ENCODE peak calls at places on chromosomes 5 and 9, in nine cellular contexts. V, P, E, R, Y, D, U, F and X are unnamed samples.

GRCh38 chr5:10321882-10322281 is 14.2 kb upstream of the CMBL start:
- DNase-seq in E (no peak), V (no peak), F (no peak), P (no peak), Y (no peak), U (no peak), D (no peak), R (no peak), X (no peak)

GRCh38 chr9:100216178-100216787 is 117.2 kb downstream of the INVS start:
- DNase-seq in Y (peak), V (no peak), P (no peak), E (no peak), F (peak), U (peak), R (peak), D (peak), X (peak)

GRCh38 chr5:79547429-79547822 is 33.5 kb upstream of the HOMER1 start:
- DNase-seq in F (no peak), P (no peak), Y (no peak), E (no peak), D (no peak), R (peak), V (no peak), U (no peak), X (no peak)

GRCh38 chr9:122332083-122332482 is 38.7 kb upstream of the PTGS1 start:
- DNase-seq in V (no peak), P (no peak), D (no peak), F (no peak), U (peak), E (no peak), Y (no peak), R (no peak), X (no peak)

GRCh38 chr5:160427607-160428006 is 6.0 kb downstream of the PTTG1 start:
- DNase-seq in V (no peak), R (no peak), D (no peak), E (no peak), P (no peak), F (no peak), U (no peak), Y (no peak), X (no peak)

GRCh38 chr9:38200431-38200830 is 131.4 kb upstream of the SHB start:
- DNase-seq in E (no peak), F (no peak), V (no peak), Y (no peak), P (no peak), U (no peak), D (no peak), R (no peak), X (no peak)

GRCh38 chr5:135878156-135878620 is 17.5 kb downstream of the IL9 start:
- DNase-seq in E (no peak), Y (no peak), P (no peak), D (no peak), U (no peak), V (no peak), F (peak), R (no peak), X (no peak)

GRCh38 chr9:137390553-137391410 is 32.2 kb downstream of the EXD3 start:
- DNase-seq in U (no peak), R (no peak), F (peak), E (no peak), V (no peak), P (no peak), D (no peak), Y (no peak), X (no peak)

GRCh38 chr9:35553670-35554543 is 51.2 kb upstream of the TESK1 start:
- DNase-seq in R (peak), V (peak), E (no peak), U (peak), P (peak), D (peak), F (peak), Y (peak), X (peak)

DNA sequence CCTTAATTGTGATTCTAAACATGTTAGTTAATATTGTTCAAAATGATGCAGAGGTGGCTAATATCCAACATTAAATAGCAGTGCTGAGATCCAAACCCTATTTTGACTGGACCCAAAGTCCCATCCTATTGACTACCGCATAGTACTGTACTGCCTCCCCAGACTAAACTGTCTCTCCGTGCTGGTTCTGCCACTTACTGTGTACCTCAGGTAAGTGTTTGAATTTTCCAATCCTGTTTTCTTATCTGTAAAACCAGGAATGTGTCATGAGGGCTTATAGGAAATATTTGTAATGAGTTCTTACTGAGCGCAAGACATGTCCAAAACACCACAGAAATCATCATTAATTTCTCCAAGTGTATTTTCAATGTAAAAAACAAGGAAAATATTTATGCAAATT is 209.2 kb upstream of the CD180 start:
- DNase-seq in P (no peak), E (no peak), R (no peak), V (no peak), Y (no peak), D (no peak), U (no peak), F (no peak), X (no peak)
- TF ChIP-seq CTCF in P (no peak), E (no peak), R (no peak), V (no peak), Y (no peak), D (no peak), U (no peak), F (no peak), X (no peak)

DNA sequence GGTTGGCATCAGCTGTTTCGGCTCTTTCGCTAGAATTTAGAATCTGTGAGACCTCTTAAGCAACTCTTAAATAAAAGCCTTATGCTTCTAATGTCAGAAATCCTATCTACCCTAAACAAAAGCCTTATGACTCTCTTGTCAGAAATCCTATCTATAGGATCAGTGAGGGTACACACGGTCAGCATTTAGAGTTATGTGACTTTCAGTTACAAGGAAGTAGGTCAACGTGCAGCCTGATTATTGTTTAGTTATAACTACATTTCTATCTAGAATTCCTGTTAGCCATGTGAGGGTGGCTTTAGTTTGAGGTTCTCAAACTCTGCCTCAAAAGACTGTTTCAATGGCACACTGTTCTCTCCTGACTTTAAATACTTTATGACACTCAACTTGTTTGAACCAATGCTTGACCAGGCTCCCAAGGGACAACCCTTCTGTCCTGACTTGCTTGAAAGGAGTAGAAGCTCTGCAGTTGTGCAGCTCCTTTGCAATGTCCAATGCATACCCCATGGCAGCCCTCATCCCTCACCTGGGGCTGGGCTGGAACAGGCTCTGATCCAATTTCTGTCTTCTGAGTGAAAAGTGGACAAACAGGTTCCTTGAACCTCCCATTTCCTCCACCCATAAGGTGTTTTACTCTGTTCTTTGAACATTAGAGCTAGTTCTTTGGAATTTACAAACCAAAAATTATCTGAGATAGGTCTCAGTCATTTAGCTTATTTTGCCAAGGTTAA is 251.6 kb upstream of the PIK3R1 start:
- DNase-seq in P (no peak), R (no peak), D (no peak), V (no peak), U (no peak), E (no peak), F (peak), Y (no peak), X (no peak)
- TF ChIP-seq CTCF in P (no peak), R (no peak), D (no peak), V (no peak), U (no peak), E (no peak), F (no peak), Y (no peak), X (no peak)

DNA sequence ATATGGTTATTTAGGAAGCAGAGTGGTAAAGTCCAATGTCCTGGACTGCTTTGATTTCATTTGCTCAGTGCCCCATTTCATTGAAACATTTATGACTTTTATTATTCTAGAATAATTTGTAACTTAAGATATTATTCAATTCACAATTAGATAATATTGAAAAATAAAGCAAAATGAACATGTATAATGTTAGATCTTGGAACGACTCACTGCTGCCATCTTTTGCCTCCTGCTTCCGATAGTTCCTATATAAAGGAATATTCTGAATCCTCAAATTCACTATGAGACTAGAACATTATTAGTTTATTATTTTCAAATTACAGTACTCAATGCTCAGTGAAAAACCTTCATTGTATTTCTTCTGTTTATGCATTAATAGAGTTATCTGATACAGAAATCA is 2.2 kb upstream of the CTNND2 start:
- DNase-seq in R (no peak), Y (no peak), F (no peak), U (no peak), P (no peak), D (no peak), E (no peak), V (no peak), X (no peak)
- TF ChIP-seq CTCF in R (no peak), Y (no peak), F (no peak), U (no peak), P (peak), D (no peak), E (no peak), V (no peak), X (no peak)

GRCh38 chr9:127386249-127386648 is 10.7 kb upstream of the SLC2A8 start:
- DNase-seq in P (no peak), Y (no peak), F (no peak), R (no peak), D (no peak), V (no peak), E (no peak), U (no peak), X (no peak)

GRCh38 chr9:127384016-127384730 is 12.8 kb upstream of the SLC2A8 start:
- DNase-seq in Y (no peak), F (no peak), V (no peak), R (no peak), E (peak), D (no peak), P (peak), U (no peak), X (no peak)

GRCh38 chr9:127380479-127380878 is 16.5 kb upstream of the SLC2A8 start:
- DNase-seq in D (peak), R (no peak), P (no peak), F (no peak), Y (no peak), U (no peak), V (no peak), E (no peak), X (no peak)

GRCh38 chr9:127384901-127385300 is 12.1 kb upstream of the SLC2A8 start:
- DNase-seq in D (no peak), Y (no peak), E (peak), U (no peak), R (no peak), F (no peak), V (no peak), P (no peak), X (no peak)

GRCh38 chr9:127382541-127382940 is 14.4 kb upstream of the SLC2A8 start:
- DNase-seq in Y (no peak), V (no peak), F (no peak), P (no peak), U (no peak), D (no peak), E (no peak), R (no peak), X (no peak)
- TF ChIP-seq CTCF in Y (no peak), V (no peak), F (no peak), P (no peak), U (no peak), D (no peak), E (no peak), R (no peak), X (no peak)

GRCh38 chr9:127282611-127283010 is 18.0 kb downstream of the GARNL3 start:
- DNase-seq in P (no peak), U (no peak), V (no peak), R (no peak), D (no peak), Y (no peak), F (no peak), E (no peak), X (no peak)

GRCh38 chr9:127281887-127282286 is 17.3 kb downstream of the GARNL3 start:
- DNase-seq in R (no peak), D (no peak), E (no peak), P (no peak), F (no peak), U (no peak), V (no peak), Y (no peak), X (no peak)

GRCh38 chr9:127280880-127281660 is 16.5 kb downstream of the GARNL3 start:
- DNase-seq in R (no peak), V (no peak), E (no peak), F (peak), Y (no peak), D (no peak), P (no peak), U (no peak), X (no peak)

GRCh38 chr9:127285957-127286356 is 21.4 kb downstream of the GARNL3 start:
- DNase-seq in E (no peak), F (no peak), V (no peak), Y (peak), P (no peak), R (no peak), D (peak), U (no peak), X (no peak)

DNA sequence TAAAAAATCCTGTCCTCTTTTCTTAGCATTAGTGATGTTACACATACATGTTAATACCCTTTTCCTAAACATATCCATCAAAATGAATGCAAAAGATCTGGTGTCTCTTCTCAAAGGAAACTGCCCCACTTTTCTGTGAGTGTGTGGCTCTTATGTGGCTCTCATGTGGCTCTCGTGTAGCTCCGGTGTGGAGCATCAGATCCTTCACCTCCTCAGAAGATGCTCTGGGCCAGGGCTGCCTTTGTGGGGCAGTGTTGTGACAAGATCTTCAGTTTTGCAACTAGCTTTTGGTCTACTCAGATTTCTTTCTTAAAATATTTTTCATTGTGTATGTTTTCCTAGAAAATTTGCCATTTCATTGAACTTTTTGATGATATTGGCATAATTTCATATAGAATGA is 19.3 kb downstream of the GARNL3 start:
- DNase-seq in E (no peak), F (peak), Y (peak), V (peak), R (no peak), U (no peak), D (peak), P (peak), X (no peak)
- TF ChIP-seq CTCF in E (no peak), F (no peak), Y (peak), V (peak), R (no peak), U (no peak), D (peak), P (peak), X (no peak)

GRCh38 chr5:54956922-54957321 is 28.5 kb downstream of the ESM1 start:
- DNase-seq in P (no peak), R (no peak), V (no peak), E (no peak), Y (no peak), U (no peak), F (no peak), D (peak), X (no peak)

GRCh38 chr5:54964405-54964804 is 21.0 kb downstream of the ESM1 start:
- DNase-seq in Y (no peak), E (no peak), P (no peak), R (no peak), V (no peak), D (no peak), U (no peak), F (no peak), X (no peak)

GRCh38 chr5:54965806-54966205 is 19.6 kb downstream of the ESM1 start:
- DNase-seq in U (no peak), E (no peak), D (no peak), R (no peak), P (no peak), V (no peak), F (no peak), Y (peak), X (no peak)

GRCh38 chr5:54959673-54960418 is 25.5 kb downstream of the ESM1 start:
- DNase-seq in P (no peak), D (no peak), U (peak), R (no peak), E (no peak), V (no peak), Y (peak), F (no peak), X (no peak)
- TF ChIP-seq CTCF in P (no peak), D (peak), U (peak), R (peak), E (no peak), V (peak), Y (peak), F (no peak), X (peak)

GRCh38 chr9:114382951-114383865 is 4.6 kb downstream of the AKNA start:
- DNase-seq in R (no peak), Y (peak), E (peak), V (no peak), P (no peak), F (no peak), D (peak), U (no peak), X (no peak)
- TF ChIP-seq CTCF in R (no peak), Y (no peak), E (peak), V (no peak), P (no peak), F (no peak), D (peak), U (no peak), X (no peak)

GRCh38 chr9:75889977-75890540 is 414 bp upstream of the PCSK5 start:
- DNase-seq in P (no peak), Y (peak), R (peak), F (peak), U (peak), V (no peak), D (peak), E (no peak), X (peak)

GRCh38 chr9:75892168-75892901 is 1.9 kb downstream of the PCSK5 start:
- DNase-seq in V (no peak), P (no peak), U (peak), Y (peak), F (peak), R (no peak), E (no peak), D (peak), X (peak)

GRCh38 chr9:75889577-75889976 is 896 bp upstream of the PCSK5 start:
- DNase-seq in F (no peak), R (no peak), E (no peak), U (no peak), V (no peak), D (no peak), Y (no peak), P (no peak), X (no peak)

GRCh38 chr9:75891277-75892167 is 1.0 kb downstream of the PCSK5 start:
- DNase-seq in U (peak), V (no peak), F (peak), P (no peak), E (peak), R (peak), Y (peak), D (peak), X (peak)

GRCh38 chr9:75890541-75891276 is at the start of gene PCSK5:
- DNase-seq in Y (peak), P (peak), R (peak), F (peak), E (peak), U (peak), D (peak), V (peak), X (peak)
- TF ChIP-seq CTCF in Y (peak), P (peak), R (peak), F (no peak), E (peak), U (no peak), D (peak), V (peak), X (peak)

GRCh38 chr9:90053027-90053426 is 448.2 kb downstream of the GADD45G start:
- DNase-seq in R (peak), V (no peak), Y (no peak), F (no peak), U (no peak), D (no peak), P (no peak), E (no peak), X (peak)
- TF ChIP-seq CTCF in R (peak), V (peak), Y (no peak), F (no peak), U (peak), D (no peak), P (no peak), E (no peak), X (peak)

GRCh38 chr5:2848634-2849033 is 97.2 kb upstream of the IRX2 start:
- DNase-seq in P (no peak), U (no peak), V (no peak), Y (no peak), R (no peak), F (no peak), E (no peak), D (no peak), X (no peak)
- TF ChIP-seq CTCF in P (no peak), U (no peak), V (no peak), Y (no peak), R (peak), F (no peak), E (no peak), D (no peak), X (peak)